ENCODE peak calls at places on chromosomes 2 and 18, in five cellular contexts. One of them, this sample, is unnamed.

GRCh38 chr2:237859533-237860272 is at the start of gene RAMP1:
- DNase-seq in amygdala: no peak
- DNase-seq in COR-L47: no peak
- DNase-seq in AG08396: peak
- DNase-seq in ecto neural progenitor cell: no peak
- DNase-seq in this sample: peak

GRCh38 chr2:56715670-56716069 is 531.9 kb downstream of the CCDC85A start:
- DNase-seq in AG08396: no peak
- DNase-seq in ecto neural progenitor cell: no peak
- DNase-seq in COR-L47: no peak
- DNase-seq in amygdala: no peak
- DNase-seq in this sample: no peak

GRCh38 chr2:229539628-229540027 is 174.7 kb downstream of the DNER start:
- DNase-seq in ecto neural progenitor cell: no peak
- DNase-seq in amygdala: no peak
- DNase-seq in AG08396: no peak
- DNase-seq in COR-L47: no peak
- DNase-seq in this sample: no peak

GRCh38 chr18:58315041-58315440 is 271.0 kb downstream of the NEDD4L start:
- DNase-seq in amygdala: no peak
- DNase-seq in AG08396: no peak
- DNase-seq in COR-L47: no peak
- DNase-seq in ecto neural progenitor cell: no peak
- DNase-seq in this sample: no peak

GRCh38 chr2:150081775-150082517 is 405.5 kb downstream of the RND3 start:
- DNase-seq in COR-L47: no peak
- DNase-seq in amygdala: no peak
- DNase-seq in ecto neural progenitor cell: no peak
- DNase-seq in AG08396: no peak
- DNase-seq in this sample: no peak

GRCh38 chr2:198040820-198041219 is 236.4 kb downstream of the PLCL1 start:
- DNase-seq in AG08396: no peak
- DNase-seq in COR-L47: no peak
- DNase-seq in ecto neural progenitor cell: no peak
- DNase-seq in amygdala: no peak
- DNase-seq in this sample: no peak

GRCh38 chr2:176158855-176159677 is 2.0 kb downstream of the HOXD3 start:
- DNase-seq in COR-L47: no peak
- DNase-seq in ecto neural progenitor cell: peak
- DNase-seq in AG08396: no peak
- DNase-seq in amygdala: no peak
- DNase-seq in this sample: peak

GRCh38 chr2:186058604-186059003 is 320.0 kb downstream of the FSIP2 start:
- DNase-seq in COR-L47: peak
- DNase-seq in amygdala: no peak
- DNase-seq in AG08396: no peak
- DNase-seq in ecto neural progenitor cell: no peak
- DNase-seq in this sample: no peak

GRCh38 chr2:53635681-53636080 is 131.9 kb upstream of the CHAC2 start:
- DNase-seq in AG08396: no peak
- DNase-seq in amygdala: no peak
- DNase-seq in COR-L47: no peak
- DNase-seq in ecto neural progenitor cell: no peak
- DNase-seq in this sample: no peak

GRCh38 chr2:47868611-47869352 is 37.5 kb downstream of the FBXO11 start:
- DNase-seq in AG08396: no peak
- DNase-seq in amygdala: no peak
- DNase-seq in ecto neural progenitor cell: no peak
- DNase-seq in COR-L47: no peak
- DNase-seq in this sample: no peak

GRCh38 chr2:223626713-223627112 is 24.6 kb upstream of the SCG2 start:
- DNase-seq in ecto neural progenitor cell: no peak
- DNase-seq in COR-L47: no peak
- DNase-seq in amygdala: no peak
- DNase-seq in AG08396: peak
- DNase-seq in this sample: peak

GRCh38 chr2:37809525-37809924 is 115.6 kb upstream of the RMDN2 start:
- DNase-seq in AG08396: no peak
- DNase-seq in COR-L47: no peak
- DNase-seq in ecto neural progenitor cell: no peak
- DNase-seq in amygdala: no peak
- DNase-seq in this sample: no peak

This sample was measured in islet precursor cell.